ENCODE peak calls at places on chromosomes 16 and 17, in nine cellular contexts. T is body of pancreas, N is heart left ventricle, I is transverse colon, G is upper lobe of left lung, P is Peyer's patch, V is sigmoid colon, C is uterus, L is adrenal gland. S is an unnamed sample.

GRCh38 chr17:5922476-5922875 is 147.7 kb upstream of the WSCD1 start:
- DNase-seq in P (no peak), I (no peak), G (no peak), N (no peak), T (no peak), C (no peak), V (no peak), L (no peak), S (no peak)

GRCh38 chr17:31318298-31319190 is 2.9 kb downstream of the EVI2A start:
- DNase-seq in G (no peak), N (peak; percentile 41), V (peak; percentile 76), L (peak; percentile 74), I (peak; percentile 46), C (peak; percentile 73), P (no peak), T (no peak), S (peak; percentile 66)

GRCh38 chr17:41486809-41487530 is 2.7 kb downstream of the KRT36 start:
- DNase-seq in P (peak; percentile 80), G (peak; percentile 76), V (no peak), L (peak; percentile 64), T (peak; percentile 53), N (no peak), I (peak; percentile 68), C (no peak), S (no peak)

GRCh38 chr16:50300942-50301625 is 34.7 kb downstream of the ADCY7 start:
- DNase-seq in P (no peak), C (no peak), N (no peak), T (peak; percentile 10), G (peak; percentile 70), I (no peak), L (no peak), V (peak; percentile 62), S (no peak)

GRCh38 chr16:15466131-15466530 is 31.7 kb downstream of the BMERB1 start:
- DNase-seq in C (no peak), I (no peak), L (no peak), V (no peak), G (no peak), N (no peak), T (no peak), P (no peak), S (no peak)

GRCh38 chr16:9061358-9061813 is 30.1 kb upstream of the HAPSTR1 start:
- DNase-seq in L (no peak), T (no peak), V (no peak), P (no peak), N (peak; percentile 55), I (peak; percentile 15), G (no peak), C (peak; percentile 17), S (no peak)

GRCh38 chr17:46847204-46848191 is 3.9 kb upstream of the WNT9B start:
- DNase-seq in I (peak; percentile 18), V (no peak), L (no peak), T (no peak), G (no peak), P (no peak), C (no peak), N (no peak), S (no peak)

GRCh38 chr16:27703545-27703944 is 153.6 kb downstream of the KATNIP start:
- DNase-seq in T (no peak), L (no peak), I (no peak), N (no peak), V (peak; percentile 25), G (no peak), C (no peak), P (no peak), S (no peak)

GRCh38 chr16:85970712-85971220 is 71.8 kb downstream of the IRF8 start:
- DNase-seq in G (no peak), C (no peak), V (no peak), L (no peak), I (no peak), P (no peak), N (no peak), T (no peak), S (no peak)

GRCh38 chr17:48738803-48739526 is 10.4 kb upstream of the HOXB13 start:
- DNase-seq in G (no peak), P (no peak), C (no peak), N (no peak), V (peak; percentile 39), I (no peak), L (no peak), T (no peak), S (no peak)

GRCh38 chr17:57045868-57046671 is 39.0 kb upstream of the AKAP1 start:
- DNase-seq in T (no peak), P (peak; percentile 51), V (peak; percentile 67), L (peak; percentile 28), C (no peak), G (peak; percentile 87), N (no peak), I (peak; percentile 52), S (no peak)

GRCh38 chr16:82016268-82016667 is 5.0 kb upstream of the SDR42E1 start:
- DNase-seq in N (no peak), P (no peak), L (no peak), T (no peak), C (no peak), I (no peak), V (no peak), G (no peak), S (no peak)

GRCh38 chr16:56874800-56875199 is 9.8 kb downstream of the SLC12A3 start:
- DNase-seq in G (no peak), P (no peak), I (no peak), L (no peak), V (no peak), N (no peak), C (no peak), T (peak; percentile 57), S (peak; percentile 17)

GRCh38 chr17:27597783-27598320 is 33.1 kb upstream of the LGALS9 start:
- DNase-seq in I (no peak), G (no peak), T (no peak), V (no peak), N (no peak), P (no peak), L (no peak), C (no peak), S (no peak)

GRCh38 chr16:26672206-26672605 is 394.5 kb upstream of the C16orf82 start:
- DNase-seq in T (no peak), P (no peak), V (no peak), G (no peak), C (no peak), N (no peak), L (no peak), I (no peak), S (no peak)

DNA sequence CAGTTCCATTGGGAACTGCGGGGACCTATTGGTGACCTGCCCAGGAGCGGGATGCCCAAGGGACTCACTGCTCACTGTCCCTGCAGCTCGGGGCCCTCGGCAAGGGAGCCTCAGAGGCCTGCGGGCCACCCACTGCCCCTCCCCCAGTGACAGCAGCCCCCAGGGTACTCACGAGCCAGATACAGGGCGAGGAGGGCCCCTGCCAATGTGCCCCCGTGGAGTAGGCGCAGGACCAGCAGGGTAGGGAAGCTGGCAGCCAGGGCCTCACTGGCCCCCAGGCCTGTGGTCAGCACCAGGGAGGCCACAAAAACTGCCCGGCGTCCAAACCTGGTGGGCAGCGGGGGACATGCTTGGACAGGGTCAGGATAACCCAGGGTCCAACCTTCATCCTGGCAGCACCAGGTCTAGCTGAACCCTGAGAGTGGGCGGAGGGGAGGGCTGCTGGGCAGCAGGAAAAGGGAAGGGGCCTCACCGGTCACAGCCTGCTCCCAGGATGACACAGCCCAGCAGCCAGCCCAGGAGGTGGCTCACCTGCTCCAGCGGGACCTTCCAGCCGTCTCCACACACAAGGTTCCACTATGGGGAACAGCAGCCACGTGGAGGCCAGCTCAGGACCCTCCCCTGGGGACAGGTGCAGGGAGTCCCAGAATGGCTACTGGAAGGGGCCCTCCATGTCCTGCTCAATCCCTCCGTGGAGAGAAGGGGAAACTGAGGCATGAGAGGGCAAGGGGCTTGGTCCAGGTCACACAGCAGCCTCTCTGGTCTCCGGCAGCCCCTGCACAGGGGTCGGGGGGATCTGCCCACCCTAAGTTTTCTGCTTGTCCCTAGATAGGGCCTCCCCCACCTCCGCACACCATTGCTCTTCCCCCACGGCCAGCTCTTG is 855 bp downstream of the SLC22A31 start:
- DNase-seq in T (no peak), P (peak; percentile 33), C (no peak), G (peak; percentile 78), I (no peak), V (no peak), N (no peak), L (no peak), S (no peak)
- H3K27me3 ChIP-seq in T (no peaks in the 10 kb centered on the region), P (no peaks in the 10 kb centered on the region), C (peaks cover 42% of the 10 kb centered on the region), G (peaks cover 16% of the 10 kb centered on the region), I (peaks cover 73% of the 10 kb centered on the region), V (peaks cover 64% of the 10 kb centered on the region), N (peaks cover 66% of the 10 kb centered on the region), L (peaks cover 36% of the 10 kb centered on the region), S (no peaks in the 10 kb centered on the region)

GRCh38 chr17:4108397-4108796 is 34.4 kb downstream of the ZZEF1 start:
- DNase-seq in I (no peak), T (no peak), V (no peak), P (no peak), G (no peak), N (no peak), L (no peak), C (no peak), S (no peak)
- H3K36me3 ChIP-seq in I (no peaks in the 10 kb centered on the region), T (peaks cover 9% of the 10 kb centered on the region), V (peaks cover 52% of the 10 kb centered on the region), P (peaks cover 99% of the 10 kb centered on the region), G (peaks cover 76% of the 10 kb centered on the region), N (peaks cover 3% of the 10 kb centered on the region), L (no peaks in the 10 kb centered on the region), C (no peaks in the 10 kb centered on the region), S (peaks cover 96% of the 10 kb centered on the region)

DNA sequence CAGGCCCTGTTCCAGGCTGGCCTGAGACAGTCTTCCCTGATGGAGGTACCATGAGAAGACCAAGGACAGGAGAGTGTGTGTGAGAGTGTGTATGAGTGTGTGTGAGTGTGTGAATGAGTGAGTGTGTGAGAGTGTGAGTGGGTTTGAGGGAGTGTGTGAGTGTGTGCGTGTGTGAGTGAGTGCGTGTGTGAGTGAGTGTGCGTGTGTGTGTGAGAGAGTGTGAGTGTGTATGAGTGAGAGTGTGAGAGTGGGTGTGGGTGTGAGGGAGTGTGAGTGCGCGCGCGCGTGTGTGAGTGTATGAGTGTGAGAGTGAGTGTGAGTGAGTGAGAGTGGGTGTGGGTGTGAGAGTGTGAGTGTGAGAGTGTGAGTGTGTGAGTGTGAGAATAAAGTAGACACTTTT is 3.9 kb downstream of the SLC26A11 start:
- DNase-seq in V (no peak), I (no peak), P (no peak), L (no peak), G (no peak), T (no peak), N (no peak), C (no peak), S (no peak)
- TF ChIP-seq POLR2A in V (no peak), I (no peak), P (no peak), L (no peak), G (no peak), T (no peak), N (no peak), C (no peak), S (no peak)

DNA sequence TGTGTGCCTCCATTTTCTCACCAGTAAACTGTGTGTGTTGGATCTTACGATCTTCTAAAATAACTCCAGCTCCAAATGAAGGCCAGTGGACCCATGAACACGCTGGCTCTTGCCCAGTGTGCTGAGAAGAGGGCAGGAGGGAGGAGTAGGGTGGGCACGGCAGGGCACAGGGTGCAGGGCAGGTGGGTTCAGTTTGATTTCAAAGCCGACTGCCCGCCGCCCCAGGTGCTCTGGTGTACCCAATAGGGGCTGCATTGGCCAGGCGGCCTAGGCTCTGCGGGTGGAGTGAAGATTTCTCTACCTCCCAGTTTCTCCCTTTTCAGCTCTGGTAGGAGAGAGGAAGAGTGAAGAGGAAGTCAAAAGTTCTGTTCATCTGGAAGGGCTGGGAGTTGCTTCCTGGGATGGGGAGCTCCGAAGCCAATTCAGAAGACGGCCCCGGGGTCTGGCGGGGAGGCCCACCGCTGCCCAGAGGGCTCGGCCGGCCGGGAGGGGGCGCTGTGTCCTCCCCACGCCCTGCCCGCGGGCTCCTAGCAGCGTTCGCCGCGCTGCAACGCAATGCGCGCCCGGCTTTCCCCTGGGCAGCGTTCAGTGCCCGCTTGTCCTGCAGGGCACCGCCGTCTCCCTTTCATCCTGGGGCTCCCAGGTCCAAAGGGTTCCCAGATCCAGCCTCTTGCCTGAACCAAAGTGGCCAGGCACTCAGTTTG is 1.1 kb upstream of the CRHR1 start:
- DNase-seq in P (no peak), T (peak; percentile 15), C (peak; percentile 17), G (peak; percentile 88), I (no peak), L (no peak), N (no peak), V (no peak), S (no peak)
- H3K27me3 ChIP-seq in P (no peaks in the 10 kb centered on the region), T (no peaks in the 10 kb centered on the region), C (no peaks in the 10 kb centered on the region), G (peaks cover 35% of the 10 kb centered on the region), I (peaks cover 81% of the 10 kb centered on the region), L (peaks cover 40% of the 10 kb centered on the region), N (peaks cover 58% of the 10 kb centered on the region), V (peaks cover 33% of the 10 kb centered on the region), S (peaks cover 2% of the 10 kb centered on the region)